ENCODE peak calls at places on chromosomes 13 and 19, in six cellular contexts. U, L, N, P, Y and A are unnamed samples.

GRCh38 chr13:109649713-109650112 is 136.7 kb downstream of the IRS2 start:
- DNase-seq in U (no peak), P (no peak), L (no peak), N (no peak), Y (no peak), A (no peak)

GRCh38 chr13:112910616-112911280 is 58.3 kb upstream of the MCF2L start:
- DNase-seq in U (no peak), Y (no peak), L (no peak), P (no peak), N (no peak), A (no peak)

GRCh38 chr19:23558541-23558940 is 128.5 kb downstream of the ZNF675 start:
- DNase-seq in L (no peak), P (no peak), N (no peak), Y (no peak), U (no peak), A (no peak)

GRCh38 chr13:51525567-51526165 is 58.6 kb upstream of the WDFY2 start:
- DNase-seq in U (no peak), P (no peak), Y (no peak), N (no peak), L (no peak), A (no peak)

GRCh38 chr19:33508941-33509614 is 12.5 kb downstream of the PEPD start:
- DNase-seq in L (no peak), Y (peak; percentile 59), U (no peak), N (no peak), P (no peak), A (no peak)

GRCh38 chr13:21637296-21637695 is 33.3 kb upstream of the MICU2 start:
- DNase-seq in U (no peak), P (peak; percentile 94), L (peak; percentile 41), N (peak; percentile 10), Y (peak; percentile 64), A (peak; percentile 16)

GRCh38 chr13:109779074-109779473 is 7.3 kb downstream of the IRS2 start:
- DNase-seq in L (peak; percentile 63), N (no peak), P (no peak), Y (no peak), U (no peak), A (no peak)

GRCh38 chr19:13120817-13121216 is 2.8 kb downstream of the NACC1 start:
- DNase-seq in P (no peak), N (no peak), Y (no peak), U (no peak), L (no peak), A (no peak)

GRCh38 chr19:30036154-30037129 is 94.4 kb downstream of the URI1 start:
- DNase-seq in Y (no peak), U (no peak), L (no peak), N (no peak), P (no peak), A (no peak)

GRCh38 chr19:3080281-3080680 is 13.9 kb upstream of the GNA11 start:
- DNase-seq in U (no peak), P (no peak), Y (no peak), L (no peak), N (no peak), A (no peak)

GRCh38 chr13:44842158-44842557 is 147.1 kb downstream of the NUFIP1 start:
- DNase-seq in N (no peak), Y (no peak), U (no peak), P (no peak), L (no peak), A (no peak)

GRCh38 chr13:97758317-97758716 is 195.2 kb upstream of the IPO5 start:
- DNase-seq in P (no peak), Y (no peak), L (no peak), U (peak; percentile 39), N (no peak), A (no peak)

GRCh38 chr19:30898353-30899103 is 450.7 kb downstream of the TSHZ3 start:
- DNase-seq in Y (no peak), P (no peak), N (peak; percentile 66), L (no peak), U (no peak), A (no peak)

DNA sequence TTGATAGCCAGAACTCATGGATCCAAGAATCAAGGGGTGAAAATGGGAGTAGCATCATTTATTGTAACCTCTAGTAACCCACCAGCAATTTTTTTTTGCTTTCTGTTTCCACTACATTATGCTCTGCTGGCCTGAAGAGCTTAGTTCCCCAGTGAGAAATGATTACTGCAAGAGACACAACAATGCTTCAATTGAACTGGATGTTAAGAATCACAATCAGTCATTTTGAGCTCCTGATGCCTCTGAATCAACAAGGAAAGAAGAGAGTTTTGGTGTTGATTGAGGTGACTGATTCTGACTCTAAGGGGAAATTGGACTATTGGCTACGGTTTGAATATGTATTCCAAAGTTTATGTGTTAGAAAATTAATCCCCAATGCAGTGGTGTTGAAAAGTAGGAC is 1084.4 kb downstream of the SLITRK1 start:
- DNase-seq in U (no peak), Y (no peak), N (no peak), L (no peak), P (no peak), A (no peak)
- TF ChIP-seq CTCF in U (no peak), Y (no peak), N (no peak), L (no peak), P (no peak), A (no peak)

GRCh38 chr19:50152578-50152977 is 10.5 kb downstream of the IZUMO2 start:
- DNase-seq in N (no peak), P (no peak), Y (no peak), U (no peak), L (no peak), A (no peak)

GRCh38 chr19:50158577-50158976 is 4.5 kb downstream of the IZUMO2 start:
- DNase-seq in Y (no peak), P (no peak), N (no peak), L (no peak), U (no peak), A (no peak)

GRCh38 chr19:50159078-50159477 is 4.0 kb downstream of the IZUMO2 start:
- DNase-seq in Y (no peak), N (no peak), L (no peak), P (no peak), U (no peak), A (no peak)

GRCh38 chr19:50155520-50156109 is 7.5 kb downstream of the IZUMO2 start:
- DNase-seq in P (no peak), U (no peak), L (no peak), N (peak; percentile 80), Y (no peak), A (no peak)

GRCh38 chr19:50154529-50154928 is 8.6 kb downstream of the IZUMO2 start:
- DNase-seq in Y (no peak), P (no peak), L (no peak), U (no peak), N (no peak), A (no peak)
- H3K27ac ChIP-seq in Y (no peak overlapping the region), P (no peak overlapping the region), L (no peak overlapping the region), U (no peak overlapping the region), N (no peak overlapping the region), A (no peak overlapping the region)

GRCh38 chr19:1941146-1942077 is at the start of gene CSNK1G2:
- DNase-seq in L (no peak), N (no peak), Y (peak; percentile 55), P (no peak), U (no peak), A (peak; percentile 33)
- TF ChIP-seq CTCF in L (no peak), N (no peak), Y (peak; percentile 50), P (no peak), U (peak; percentile 39), A (no peak)

GRCh38 chr19:46551175-46551574 is 50.0 kb upstream of the CALM3 start:
- DNase-seq in L (no peak), U (no peak), N (no peak), P (no peak), Y (no peak), A (no peak)
- H3K27ac ChIP-seq in L (no peak overlapping the region), U (no peak overlapping the region), N (no peak overlapping the region), P (no peak overlapping the region), Y (no peak overlapping the region), A (no peak overlapping the region)

DNA sequence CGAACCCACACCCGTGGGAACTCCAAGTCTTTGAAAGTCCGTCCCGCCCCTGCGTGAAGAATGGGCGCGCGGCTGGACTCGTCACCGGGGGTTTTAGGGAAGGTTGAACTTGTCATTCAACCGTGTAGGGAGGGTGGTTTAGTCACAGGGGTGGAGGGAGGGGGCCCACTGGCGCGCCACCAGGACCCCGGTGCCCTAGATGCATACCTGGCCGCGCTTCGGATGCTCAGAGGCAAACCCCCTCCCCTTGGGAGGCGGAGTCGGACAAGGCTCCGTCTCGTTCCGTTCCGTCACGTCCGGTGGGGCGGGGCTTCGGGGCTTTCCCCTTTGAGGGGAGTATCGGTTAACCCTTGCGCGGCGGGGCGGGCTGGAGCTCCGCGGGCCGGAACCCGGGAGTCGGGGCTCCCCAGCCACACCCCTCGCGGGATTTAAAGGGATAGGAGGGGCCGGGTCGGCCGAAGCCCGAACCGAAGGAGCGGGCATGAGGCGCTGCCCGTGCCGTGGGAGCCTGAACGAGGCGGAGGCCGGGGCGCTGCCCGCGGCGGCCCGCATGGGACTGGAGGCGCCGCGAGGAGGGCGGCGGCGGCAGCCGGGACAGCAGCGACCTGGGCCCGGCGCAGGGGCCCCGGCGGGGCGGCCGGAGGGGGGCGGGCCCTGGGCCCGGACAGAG is at the start of the genes COQ8B and ITPKC:
- DNase-seq in L (peak; percentile 100), N (peak; percentile 100), U (peak; percentile 100), P (peak; percentile 95), Y (peak; percentile 100), A (peak; percentile 99)
- TF ChIP-seq CTCF in L (no peak), N (no peak), U (peak; percentile 60), P (no peak), Y (peak; percentile 61), A (no peak)

DNA sequence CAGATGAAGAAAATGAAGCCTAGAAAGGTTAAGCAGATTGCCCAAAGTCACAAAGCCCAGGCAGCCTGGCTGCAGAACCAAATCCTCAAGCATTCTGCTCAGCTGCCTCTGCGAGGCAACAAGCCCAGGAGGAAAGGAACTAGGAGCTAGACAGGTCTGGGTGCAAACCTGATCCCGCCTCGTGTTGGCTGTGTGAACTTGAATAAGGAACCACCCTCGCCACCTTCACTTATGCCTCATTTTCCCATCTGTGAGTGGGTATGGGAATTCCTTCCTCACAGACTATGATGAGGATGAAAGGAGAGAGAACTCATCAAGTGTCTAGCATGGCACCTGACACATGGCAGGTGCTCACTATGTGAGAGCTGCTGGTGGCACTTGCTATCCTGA is 6.6 kb downstream of the SMG9 start:
- DNase-seq in P (no peak), U (no peak), L (no peak), Y (no peak), N (no peak), A (no peak)
- H3K27ac ChIP-seq in P (no peak overlapping the region), U (no peak overlapping the region), L (no peak overlapping the region), Y (no peak overlapping the region), N (no peak overlapping the region), A (no peak overlapping the region)

GRCh38 chr19:5138606-5139594 is 170.0 kb downstream of the KDM4B start:
- DNase-seq in N (no peak), L (peak; percentile 80), P (no peak), U (no peak), Y (no peak), A (no peak)
- TF ChIP-seq CTCF in N (no peak), L (peak; percentile 20), P (no peak), U (no peak), Y (no peak), A (no peak)

GRCh38 chr19:9636018-9636417 is 15.0 kb upstream of the ZNF561 start:
- DNase-seq in L (no peak), P (no peak), N (no peak), Y (no peak), U (no peak), A (no peak)
- H3K27ac ChIP-seq in L (no peak overlapping the region), P (no peak overlapping the region), N (no peak overlapping the region), Y (no peak overlapping the region), U (no peak overlapping the region), A (no peak overlapping the region)